ENCODE peak calls at places on chromosomes 1 and 21, in four cellular contexts. H is K562, R is A549, D is HepG2. Y is an unnamed sample.

GRCh38 chr1:50968884-50969610 is 998 bp upstream of the CDKN2C start:
- DNase-seq in H (peak; percentile 42), R (no peak), D (no peak), Y (no peak)

GRCh38 chr1:209484429-209484828 is 99.1 kb upstream of the CAMK1G start:
- DNase-seq in H (no peak), R (no peak), D (no peak), Y (no peak)

GRCh38 chr1:11952455-11953109 is 18.1 kb downstream of the PLOD1 start:
- DNase-seq in H (no peak), R (no peak), D (no peak), Y (no peak)

GRCh38 chr1:172423336-172423735 is 2.9 kb downstream of the C1orf105 start:
- DNase-seq in H (no peak), R (no peak), D (no peak), Y (no peak)

GRCh38 chr1:154951901-154952657 is 3.8 kb downstream of the PBXIP1 start:
- DNase-seq in H (no peak), R (no peak), D (no peak), Y (no peak)

GRCh38 chr1:116374340-116375164 is 1.5 kb downstream of the ATP1A1 start:
- DNase-seq in H (no peak), R (no peak), D (peak; percentile 35), Y (no peak)

GRCh38 chr1:181767001-181767708 is 283.8 kb downstream of the CACNA1E start:
- DNase-seq in H (no peak), R (no peak), D (no peak), Y (no peak)

GRCh38 chr1:211944733-211945500 is 90.4 kb downstream of the INTS7 start:
- DNase-seq in H (no peak), R (peak; percentile 96), D (peak; percentile 94), Y (no peak)

GRCh38 chr1:8020032-8020431 is 6.1 kb downstream of the ERRFI1 start:
- DNase-seq in H (no peak), R (no peak), D (peak; percentile 58), Y (no peak)

GRCh38 chr1:17718136-17718535 is 37.0 kb upstream of the ACTL8 start:
- DNase-seq in H (no peak), R (no peak), D (no peak), Y (no peak)

GRCh38 chr1:58968360-58968952 is 184.6 kb upstream of the JUN start:
- DNase-seq in H (peak; percentile 37), R (no peak), D (no peak), Y (peak; percentile 92)

GRCh38 chr1:175232335-175232734 is 39.8 kb upstream of the KIAA0040 start:
- DNase-seq in H (no peak), R (no peak), D (no peak), Y (no peak)

GRCh38 chr1:218537131-218537904 is 192.2 kb downstream of the TGFB2 start:
- DNase-seq in H (no peak), R (no peak), D (no peak), Y (no peak)

GRCh38 chr1:178574345-178574744 is 61.4 kb downstream of the TEX35 start:
- DNase-seq in H (no peak), R (no peak), D (no peak), Y (no peak)

GRCh38 chr1:9506901-9507300 is 32.4 kb upstream of the SLC25A33 start:
- DNase-seq in H (no peak), R (no peak), D (no peak), Y (no peak)

GRCh38 chr1:224731633-224732032 is 115.5 kb downstream of the CNIH3 start:
- DNase-seq in H (no peak), R (no peak), D (no peak), Y (no peak)

GRCh38 chr1:2468041-2468472 is 8.0 kb upstream of the PLCH2 start:
- DNase-seq in H (peak; percentile 77), R (no peak), D (no peak), Y (no peak)

GRCh38 chr1:223386013-223386412 is 7.2 kb upstream of the CCDC185 start:
- DNase-seq in H (no peak), R (no peak), D (no peak), Y (no peak)

GRCh38 chr21:42683371-42684108 is 30.1 kb downstream of the PDE9A start:
- DNase-seq in H (no peak), R (no peak), D (no peak), Y (no peak)

GRCh38 chr1:186655877-186656276 is 24.3 kb downstream of the PTGS2 start:
- DNase-seq in H (no peak), R (no peak), D (no peak), Y (no peak)

GRCh38 chr1:22457836-22458235 is 6.2 kb downstream of the ZBTB40 start:
- DNase-seq in H (no peak), R (no peak), D (no peak), Y (no peak)

GRCh38 chr1:2314803-2315710 is 76.3 kb downstream of the MORN1 start:
- DNase-seq in H (peak; percentile 96), R (peak; percentile 67), D (peak; percentile 21), Y (no peak)

GRCh38 chr1:159421821-159422220 is 10.2 kb upstream of the OR10J4 start:
- DNase-seq in H (no peak), R (no peak), D (no peak), Y (no peak)

GRCh38 chr1:99645699-99646531 is at the start of gene PALMD:
- DNase-seq in H (peak; percentile 33), R (peak; percentile 3), D (peak; percentile 61), Y (no peak)

GRCh38 chr21:37829447-37829846 is 86.8 kb downstream of the KCNJ6 start:
- DNase-seq in H (no peak), R (peak; percentile 10), D (peak; percentile 23), Y (no peak)

GRCh38 chr1:61332196-61332753 is 249.9 kb downstream of the NFIA start:
- DNase-seq in H (no peak), R (no peak), D (no peak), Y (peak; percentile 68)

GRCh38 chr1:16900771-16901170 is 5.0 kb downstream of the RNU1-2 start:
- DNase-seq in H (no peak), R (no peak), D (no peak), Y (no peak)

GRCh38 chr1:182357177-182357576 is 34.4 kb downstream of the GLUL start:
- DNase-seq in H (no peak), R (no peak), D (no peak), Y (no peak)

GRCh38 chr1:110084226-110085078 is 14.0 kb upstream of the ALX3 start:
- DNase-seq in H (no peak), R (no peak), D (no peak), Y (peak; percentile 27)

GRCh38 chr1:184035719-184036516 is 1.6 kb downstream of the COLGALT2 start:
- DNase-seq in H (no peak), R (no peak), D (peak; percentile 64), Y (no peak)

GRCh38 chr1:42179275-42179674 is 14.7 kb upstream of the GUCA2A start:
- DNase-seq in H (no peak), R (no peak), D (no peak), Y (no peak)

GRCh38 chr1:20411196-20411980 is 74.6 kb downstream of the CAMK2N1 start:
- DNase-seq in H (no peak), R (peak; percentile 71), D (no peak), Y (no peak)

GRCh38 chr1:153307221-153307600 is 5.5 kb downstream of the PGLYRP3 start:
- DNase-seq in H (no peak), R (no peak), D (no peak), Y (no peak)

GRCh38 chr1:93528416-93528815 is 80.5 kb downstream of the FNBP1L start:
- DNase-seq in H (no peak), R (no peak), D (no peak), Y (no peak)

GRCh38 chr21:35782667-35783066 is 277.7 kb downstream of the SETD4 start:
- DNase-seq in H (no peak), R (no peak), D (no peak), Y (no peak)

GRCh38 chr1:184301228-184301627 is 85.6 kb upstream of the C1orf21 start:
- DNase-seq in H (no peak), R (no peak), D (no peak), Y (no peak)

GRCh38 chr1:209983953-209984352 is 45.9 kb downstream of the SYT14 start:
- DNase-seq in H (no peak), R (no peak), D (no peak), Y (no peak)

GRCh38 chr1:217224201-217224600 is 406.7 kb downstream of the GPATCH2 start:
- DNase-seq in H (no peak), R (no peak), D (no peak), Y (no peak)

GRCh38 chr1:73065585-73065984 is 783.2 kb upstream of the NEGR1 start:
- DNase-seq in H (no peak), R (no peak), D (no peak), Y (no peak)
- TF ChIP-seq RAD21 in H (no peak), R (no peak), D (no peak), Y (no peak)

GRCh38 chr1:168331569-168331968 is 50.9 kb downstream of the TBX19 start:
- DNase-seq in H (no peak), R (no peak), D (no peak), Y (no peak)
- TF ChIP-seq MYC in H (no peak), R (no peak), D (no peak), Y (no peak)

DNA sequence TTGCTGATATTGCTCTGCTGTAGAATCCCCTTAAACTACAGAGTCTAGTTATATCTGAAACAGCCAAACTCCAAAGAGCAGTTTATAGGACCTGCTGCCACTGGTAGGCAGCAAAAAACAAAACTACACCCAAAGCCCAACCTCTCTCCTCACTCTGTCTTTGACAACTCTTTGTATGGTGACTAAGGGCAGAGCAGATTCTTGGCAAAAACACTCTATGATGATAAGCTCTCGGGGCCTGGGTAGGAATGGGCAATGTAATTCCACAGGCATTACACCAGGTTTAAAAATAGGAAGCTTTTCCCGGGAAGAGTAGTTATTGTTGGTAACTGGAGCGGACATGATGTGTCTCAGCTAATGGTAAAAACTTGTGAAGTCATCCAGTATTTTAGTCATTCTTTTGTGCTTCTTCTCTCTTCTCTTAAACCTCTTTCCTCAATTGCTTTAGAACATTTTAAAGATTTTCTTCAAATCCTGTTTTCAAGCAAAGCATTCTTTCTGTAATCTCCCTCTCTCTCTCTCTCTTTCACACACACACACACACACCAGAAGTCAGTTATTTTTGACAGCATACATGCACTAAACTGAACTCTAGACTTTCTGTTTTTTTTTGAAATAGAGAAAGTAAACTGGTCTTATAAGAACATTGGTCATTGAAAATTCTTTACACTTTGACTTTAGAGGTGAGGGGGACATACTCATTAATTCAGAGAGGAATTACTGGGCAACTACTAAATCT is 193.5 kb downstream of the PAPPA2 start:
- DNase-seq in H (no peak), R (no peak), D (no peak), Y (no peak)
- H3K27ac ChIP-seq in H (no peak overlapping the region), R (no peak overlapping the region), D (no peak overlapping the region), Y (no peak overlapping the region)

GRCh38 chr1:45410850-45411509 is 70.7 kb upstream of the MUTYH start:
- DNase-seq in H (no peak), R (no peak), D (no peak), Y (no peak)

GRCh38 chr1:45405636-45406035 is 65.4 kb upstream of the MUTYH start:
- DNase-seq in H (no peak), R (no peak), D (no peak), Y (no peak)

GRCh38 chr1:45411510-45411899 is 71.3 kb upstream of the MUTYH start:
- DNase-seq in H (no peak), R (no peak), D (peak; percentile 7), Y (no peak)

GRCh38 chr1:45407888-45408287 is 67.6 kb upstream of the MUTYH start:
- DNase-seq in H (no peak), R (no peak), D (no peak), Y (no peak)

DNA sequence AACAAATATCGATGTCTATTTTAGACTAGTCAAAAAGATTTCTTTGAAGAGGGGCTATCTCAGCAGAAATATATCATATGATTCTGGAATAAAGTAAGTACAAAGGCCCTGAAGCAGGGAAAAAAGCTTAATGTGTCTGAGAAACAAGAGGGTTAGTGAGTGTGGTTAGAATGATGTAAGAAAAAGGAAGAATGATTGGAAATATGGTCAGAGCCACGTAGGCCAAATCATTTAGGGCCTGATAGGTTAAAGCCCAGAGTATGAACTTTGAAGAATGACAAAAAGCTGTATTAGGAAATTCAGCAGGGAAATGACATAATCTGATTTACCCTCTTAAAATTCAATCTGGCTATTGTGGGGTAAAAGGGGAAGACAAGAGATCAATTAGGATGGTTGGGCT is 69.0 kb upstream of the MUTYH start:
- DNase-seq in H (no peak), R (no peak), D (no peak), Y (no peak)
- TF ChIP-seq RAD21 in H (no peak), R (no peak), D (no peak), Y (no peak)